ENCODE peak calls at places on chromosome 4, in eight cellular contexts. O, A, U, W, L, J, N and Z are unnamed samples.

GRCh38 chr4:83699358-83699757 is 163.4 kb downstream of the GPAT3 start:
- DNase-seq in O (no peak), A (no peak), U (no peak), W (no peak), L (no peak), J (no peak), N (no peak), Z (no peak)

GRCh38 chr4:108991929-108992328 is 229.1 kb upstream of the ETNPPL start:
- DNase-seq in O (peak), A (no peak), U (no peak), W (no peak), L (no peak), J (no peak), N (peak), Z (no peak)

GRCh38 chr4:27684501-27685077 is 823.9 kb downstream of the STIM2 start:
- DNase-seq in O (peak), A (peak), U (peak), W (no peak), L (peak), J (peak), N (peak), Z (no peak)

GRCh38 chr4:77044458-77045124 is 31.2 kb downstream of the CCNI start:
- DNase-seq in O (peak), A (no peak), U (peak), W (no peak), L (no peak), J (no peak), N (peak), Z (no peak)

GRCh38 chr4:125266901-125267601 is 47.7 kb upstream of the FAT4 start:
- DNase-seq in O (peak), A (no peak), U (no peak), W (no peak), L (no peak), J (no peak), N (peak), Z (no peak)

GRCh38 chr4:108359936-108360681 is 191.4 kb upstream of the LEF1 start:
- DNase-seq in O (peak), A (no peak), U (peak), W (no peak), L (no peak), J (no peak), N (no peak), Z (no peak)

GRCh38 chr4:186722856-186723206 is 825 bp downstream of the FAT1 start:
- DNase-seq in O (no peak), A (no peak), U (no peak), W (no peak), L (no peak), J (no peak), N (no peak), Z (no peak)

GRCh38 chr4:48481581-48481980 is 1.6 kb upstream of the SLC10A4 start:
- DNase-seq in O (no peak), A (no peak), U (no peak), W (no peak), L (no peak), J (no peak), N (no peak), Z (no peak)

GRCh38 chr4:42483426-42484379 is 86.4 kb downstream of the SHISA3 start:
- DNase-seq in O (peak), A (no peak), U (no peak), W (no peak), L (no peak), J (no peak), N (peak), Z (no peak)

GRCh38 chr4:137238456-137238855 is 293.8 kb downstream of the PCDH18 start:
- DNase-seq in O (no peak), A (no peak), U (no peak), W (no peak), L (no peak), J (no peak), N (no peak), Z (no peak)

GRCh38 chr4:26152051-26152450 is 168.8 kb upstream of the RBPJ start:
- DNase-seq in O (no peak), A (no peak), U (no peak), W (no peak), L (no peak), J (no peak), N (no peak), Z (no peak)

DNA sequence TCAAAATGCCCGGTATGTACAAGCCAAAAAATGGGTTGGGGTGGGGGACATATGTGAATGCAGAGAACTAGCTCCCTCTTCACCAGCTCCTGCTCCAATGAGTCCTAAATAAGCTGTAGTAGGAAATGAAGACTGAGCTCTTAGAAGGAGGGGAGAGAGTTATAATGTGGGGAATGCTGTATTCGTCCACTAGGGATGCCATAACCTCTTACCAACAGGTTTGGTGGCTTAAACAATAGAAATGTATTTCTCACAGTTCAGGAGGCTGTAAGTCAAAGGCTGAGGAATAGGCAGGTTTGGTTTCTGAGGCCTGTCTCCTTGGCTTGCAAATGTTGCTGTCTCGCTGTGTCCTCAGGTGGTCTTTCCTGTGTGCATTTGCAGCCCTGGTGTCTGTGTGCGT is 4.4 kb upstream of the INPP4B start:
- DNase-seq in O (no peak), A (peak), U (no peak), W (no peak), L (no peak), J (no peak), N (no peak), Z (no peak)
- TF ChIP-seq CTCF in O (peak), A (peak), U (peak), W (no peak), L (no peak), J (peak), N (peak), Z (no peak)

DNA sequence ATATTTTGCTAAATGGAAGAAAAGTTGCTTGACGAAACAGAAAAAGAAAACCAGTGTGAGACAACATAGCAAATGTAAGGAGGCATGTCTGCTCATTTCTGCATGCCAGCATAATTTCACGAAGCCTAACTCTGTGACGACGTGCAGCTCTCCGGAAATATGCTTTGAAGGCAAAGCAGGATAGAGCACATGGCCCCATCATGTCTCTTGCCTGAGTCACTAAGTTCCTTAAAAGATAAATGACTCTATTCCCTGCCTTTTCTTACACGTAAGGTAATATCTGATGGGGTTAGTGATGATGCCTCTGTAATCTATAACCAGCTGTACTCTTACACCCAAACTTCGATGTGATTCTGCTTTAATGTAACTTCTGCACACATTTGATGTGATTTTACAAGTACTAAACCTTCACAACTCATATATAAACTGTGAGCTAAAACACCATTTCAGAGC is 64.5 kb downstream of the ANXA3 start:
- DNase-seq in O (peak), A (no peak), U (no peak), W (no peak), L (no peak), J (no peak), N (peak), Z (no peak)
- TF ChIP-seq CTCF in O (no peak), A (no peak), U (no peak), W (no peak), L (no peak), J (no peak), N (no peak), Z (no peak)

DNA sequence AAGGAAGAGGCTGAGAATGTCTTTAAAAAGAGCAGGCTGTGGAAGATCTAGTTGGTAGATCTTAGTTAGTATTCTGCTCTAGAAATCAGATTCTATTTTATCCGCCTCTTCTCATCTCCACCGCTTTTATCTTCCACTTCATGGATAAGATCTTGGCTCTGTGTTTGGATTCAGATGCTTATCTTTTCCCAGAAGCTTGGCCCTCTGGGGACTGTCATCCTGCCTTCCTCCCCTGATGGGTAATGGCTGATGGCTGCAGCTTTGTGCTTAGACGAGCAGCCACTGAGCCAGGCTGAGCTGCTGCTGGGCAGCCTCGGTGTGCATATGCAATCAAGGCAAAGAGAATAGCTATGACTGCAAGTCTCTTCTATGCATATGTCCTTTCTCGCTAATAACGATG is 23.5 kb downstream of the TRIML1 start:
- DNase-seq in O (no peak), A (no peak), U (no peak), W (no peak), L (no peak), J (no peak), N (no peak), Z (no peak)
- TF ChIP-seq CTCF in O (no peak), A (no peak), U (no peak), W (no peak), L (no peak), J (no peak), N (no peak), Z (no peak)

GRCh38 chr4:78949735-78950134 is 10.5 kb upstream of the PAQR3 start:
- DNase-seq in O (no peak), A (no peak), U (no peak), W (no peak), L (no peak), J (no peak), N (no peak), Z (no peak)

GRCh38 chr4:78956979-78957378 is 17.7 kb upstream of the PAQR3 start:
- DNase-seq in O (no peak), A (no peak), U (no peak), W (no peak), L (no peak), J (no peak), N (no peak), Z (no peak)

GRCh38 chr4:78954048-78954666 is 14.9 kb upstream of the PAQR3 start:
- DNase-seq in O (no peak), A (peak), U (peak), W (no peak), L (no peak), J (no peak), N (no peak), Z (no peak)

GRCh38 chr4:78953231-78953630 is 14.0 kb upstream of the PAQR3 start:
- DNase-seq in O (no peak), A (no peak), U (no peak), W (no peak), L (no peak), J (no peak), N (no peak), Z (no peak)

GRCh38 chr4:78951862-78952472 is 12.7 kb upstream of the PAQR3 start:
- DNase-seq in O (no peak), A (peak), U (peak), W (no peak), L (no peak), J (no peak), N (peak), Z (no peak)
- TF ChIP-seq CTCF in O (peak), A (peak), U (peak), W (peak), L (peak), J (peak), N (peak), Z (peak)

DNA sequence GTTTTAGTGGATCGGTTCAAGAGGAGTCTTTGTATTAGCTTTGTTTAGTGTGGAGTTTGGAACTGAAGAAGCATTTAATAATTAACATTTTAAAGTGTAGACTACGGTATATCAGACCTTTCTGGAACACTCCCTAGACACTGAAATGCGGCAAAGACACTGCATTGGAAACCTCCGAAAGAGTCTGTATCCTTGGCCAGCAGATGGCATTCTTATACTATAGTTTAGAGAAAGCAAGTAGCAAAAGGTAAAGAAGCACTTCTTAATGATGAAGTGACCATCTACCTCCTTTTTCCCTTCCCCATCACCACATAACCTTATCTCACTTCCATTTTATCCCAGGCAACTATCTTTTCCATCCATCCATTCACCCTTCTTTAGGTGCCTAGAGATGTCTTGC is 7.6 kb downstream of the FABP2 start:
- DNase-seq in O (peak), A (peak), U (peak), W (no peak), L (no peak), J (no peak), N (peak), Z (no peak)
- TF ChIP-seq CTCF in O (peak), A (peak), U (peak), W (peak), L (peak), J (peak), N (peak), Z (peak)

GRCh38 chr4:94207469-94208224 is at the start of gene SMARCAD1:
- DNase-seq in O (peak), A (peak), U (peak), W (peak), L (peak), J (peak), N (peak), Z (peak)
- TF ChIP-seq CTCF in O (no peak), A (no peak), U (no peak), W (no peak), L (no peak), J (no peak), N (no peak), Z (no peak)

GRCh38 chr4:131649227-131649626 is 1499.9 kb upstream of the PCDH10 start:
- DNase-seq in O (no peak), A (no peak), U (no peak), W (no peak), L (no peak), J (no peak), N (no peak), Z (no peak)

GRCh38 chr4:131638776-131639175 is 1510.3 kb upstream of the PCDH10 start:
- DNase-seq in O (peak), A (no peak), U (no peak), W (no peak), L (no peak), J (no peak), N (peak), Z (no peak)

GRCh38 chr4:131644619-131645018 is 1504.5 kb upstream of the PCDH10 start:
- DNase-seq in O (no peak), A (peak), U (no peak), W (no peak), L (no peak), J (no peak), N (peak), Z (no peak)
- TF ChIP-seq CTCF in O (peak), A (peak), U (peak), W (no peak), L (no peak), J (no peak), N (peak), Z (peak)